ENCODE peak calls at places on chromosomes 2 and 18, in seven cellular contexts. One of them, this sample, is unnamed.
A peak's percentile ranks its signal among the peaks of the same experiment; 100 is the strongest.

GRCh38 chr2:195674491-195675226 is 17.6 kb downstream of the SLC39A10 start:
- DNase-seq in AG10803: peak; percentile 9
- DNase-seq in foreskin keratinocyte: peak; percentile 58
- DNase-seq in stimulated activated CD4-positive, alpha-beta T cell treated with anti-CD3 and anti-CD28 coated beads, Interleukin-2, amount 100 ng/mL, for 48 hours: no peak
- DNase-seq in astrocyte of the spinal cord: peak; percentile 37
- DNase-seq in GM20000: no peak
- DNase-seq in fibroblast of the aortic adventitia: peak; percentile 18
- DNase-seq in this sample: no peak

GRCh38 chr2:237874585-237875161 is 15.2 kb downstream of the RAMP1 start:
- DNase-seq in AG10803: peak; percentile 68
- DNase-seq in foreskin keratinocyte: peak; percentile 83
- DNase-seq in stimulated activated CD4-positive, alpha-beta T cell treated with anti-CD3 and anti-CD28 coated beads, Interleukin-2, amount 100 ng/mL, for 48 hours: no peak
- DNase-seq in astrocyte of the spinal cord: peak; percentile 80
- DNase-seq in GM20000: peak; percentile 26
- DNase-seq in fibroblast of the aortic adventitia: peak; percentile 58
- DNase-seq in this sample: no peak

GRCh38 chr2:236178921-236179652 is 10.9 kb upstream of the GBX2 start:
- DNase-seq in AG10803: no peak
- DNase-seq in foreskin keratinocyte: no peak
- DNase-seq in stimulated activated CD4-positive, alpha-beta T cell treated with anti-CD3 and anti-CD28 coated beads, Interleukin-2, amount 100 ng/mL, for 48 hours: no peak
- DNase-seq in astrocyte of the spinal cord: no peak
- DNase-seq in GM20000: peak; percentile 40
- DNase-seq in fibroblast of the aortic adventitia: no peak
- DNase-seq in this sample: no peak

GRCh38 chr2:101829018-101829396 is 131.5 kb downstream of the MAP4K4 start:
- DNase-seq in AG10803: no peak
- DNase-seq in foreskin keratinocyte: no peak
- DNase-seq in stimulated activated CD4-positive, alpha-beta T cell treated with anti-CD3 and anti-CD28 coated beads, Interleukin-2, amount 100 ng/mL, for 48 hours: no peak
- DNase-seq in astrocyte of the spinal cord: no peak
- DNase-seq in GM20000: no peak
- DNase-seq in fibroblast of the aortic adventitia: no peak
- DNase-seq in this sample: no peak

GRCh38 chr18:46169464-46169941 is 65.3 kb downstream of the HAUS1 start:
- DNase-seq in AG10803: peak; percentile 73
- DNase-seq in foreskin keratinocyte: peak; percentile 61
- DNase-seq in stimulated activated CD4-positive, alpha-beta T cell treated with anti-CD3 and anti-CD28 coated beads, Interleukin-2, amount 100 ng/mL, for 48 hours: no peak
- DNase-seq in astrocyte of the spinal cord: peak; percentile 78
- DNase-seq in GM20000: no peak
- DNase-seq in fibroblast of the aortic adventitia: peak; percentile 77
- DNase-seq in this sample: peak; percentile 58

GRCh38 chr2:56199492-56199891 is 15.7 kb downstream of the CCDC85A start:
- DNase-seq in AG10803: peak; percentile 88
- DNase-seq in foreskin keratinocyte: peak; percentile 65
- DNase-seq in stimulated activated CD4-positive, alpha-beta T cell treated with anti-CD3 and anti-CD28 coated beads, Interleukin-2, amount 100 ng/mL, for 48 hours: no peak
- DNase-seq in astrocyte of the spinal cord: peak; percentile 50
- DNase-seq in GM20000: no peak
- DNase-seq in fibroblast of the aortic adventitia: peak; percentile 86
- DNase-seq in this sample: no peak

GRCh38 chr2:10317646-10318045 is 14.9 kb downstream of the HPCAL1 start:
- DNase-seq in AG10803: no peak
- DNase-seq in foreskin keratinocyte: no peak
- DNase-seq in stimulated activated CD4-positive, alpha-beta T cell treated with anti-CD3 and anti-CD28 coated beads, Interleukin-2, amount 100 ng/mL, for 48 hours: no peak
- DNase-seq in astrocyte of the spinal cord: no peak
- DNase-seq in GM20000: no peak
- DNase-seq in fibroblast of the aortic adventitia: no peak
- DNase-seq in this sample: no peak

GRCh38 chr18:78816114-78816513 is 163.5 kb upstream of the SALL3 start:
- DNase-seq in AG10803: no peak
- DNase-seq in foreskin keratinocyte: no peak
- DNase-seq in stimulated activated CD4-positive, alpha-beta T cell treated with anti-CD3 and anti-CD28 coated beads, Interleukin-2, amount 100 ng/mL, for 48 hours: no peak
- DNase-seq in astrocyte of the spinal cord: no peak
- DNase-seq in GM20000: no peak
- DNase-seq in fibroblast of the aortic adventitia: no peak
- DNase-seq in this sample: no peak

GRCh38 chr2:17539993-17540812 is at the start of gene VSNL1:
- DNase-seq in AG10803: peak; percentile 32
- DNase-seq in foreskin keratinocyte: peak; percentile 92
- DNase-seq in stimulated activated CD4-positive, alpha-beta T cell treated with anti-CD3 and anti-CD28 coated beads, Interleukin-2, amount 100 ng/mL, for 48 hours: no peak
- DNase-seq in astrocyte of the spinal cord: peak; percentile 94
- DNase-seq in GM20000: peak; percentile 12
- DNase-seq in fibroblast of the aortic adventitia: peak; percentile 77
- DNase-seq in this sample: peak; percentile 98

GRCh38 chr2:46683541-46683940 is 204.2 kb downstream of the TMEM247 start:
- DNase-seq in AG10803: no peak
- DNase-seq in foreskin keratinocyte: no peak
- DNase-seq in stimulated activated CD4-positive, alpha-beta T cell treated with anti-CD3 and anti-CD28 coated beads, Interleukin-2, amount 100 ng/mL, for 48 hours: no peak
- DNase-seq in astrocyte of the spinal cord: no peak
- DNase-seq in GM20000: no peak
- DNase-seq in fibroblast of the aortic adventitia: no peak
- DNase-seq in this sample: no peak

GRCh38 chr2:103103678-103104077 is 341.8 kb downstream of the TMEM182 start:
- DNase-seq in AG10803: no peak
- DNase-seq in foreskin keratinocyte: no peak
- DNase-seq in stimulated activated CD4-positive, alpha-beta T cell treated with anti-CD3 and anti-CD28 coated beads, Interleukin-2, amount 100 ng/mL, for 48 hours: no peak
- DNase-seq in astrocyte of the spinal cord: no peak
- DNase-seq in GM20000: no peak
- DNase-seq in fibroblast of the aortic adventitia: no peak
- DNase-seq in this sample: no peak

GRCh38 chr2:7911196-7911595 is 770.7 kb upstream of the ID2 start:
- DNase-seq in AG10803: no peak
- DNase-seq in foreskin keratinocyte: no peak
- DNase-seq in stimulated activated CD4-positive, alpha-beta T cell treated with anti-CD3 and anti-CD28 coated beads, Interleukin-2, amount 100 ng/mL, for 48 hours: no peak
- DNase-seq in astrocyte of the spinal cord: no peak
- DNase-seq in GM20000: no peak
- DNase-seq in fibroblast of the aortic adventitia: no peak
- DNase-seq in this sample: no peak

GRCh38 chr18:11393486-11393885 is 215.9 kb upstream of the SLC35G4 start:
- DNase-seq in AG10803: no peak
- DNase-seq in foreskin keratinocyte: peak; percentile 1
- DNase-seq in stimulated activated CD4-positive, alpha-beta T cell treated with anti-CD3 and anti-CD28 coated beads, Interleukin-2, amount 100 ng/mL, for 48 hours: no peak
- DNase-seq in astrocyte of the spinal cord: no peak
- DNase-seq in GM20000: no peak
- DNase-seq in fibroblast of the aortic adventitia: peak; percentile 50
- DNase-seq in this sample: no peak

GRCh38 chr2:8451273-8451672 is 230.6 kb upstream of the ID2 start:
- DNase-seq in AG10803: no peak
- DNase-seq in foreskin keratinocyte: no peak
- DNase-seq in stimulated activated CD4-positive, alpha-beta T cell treated with anti-CD3 and anti-CD28 coated beads, Interleukin-2, amount 100 ng/mL, for 48 hours: no peak
- DNase-seq in astrocyte of the spinal cord: no peak
- DNase-seq in GM20000: no peak
- DNase-seq in fibroblast of the aortic adventitia: no peak
- DNase-seq in this sample: no peak

GRCh38 chr2:178553047-178553446 is 72.8 kb downstream of the PLEKHA3 start:
- DNase-seq in AG10803: peak; percentile 86
- DNase-seq in foreskin keratinocyte: peak; percentile 82
- DNase-seq in stimulated activated CD4-positive, alpha-beta T cell treated with anti-CD3 and anti-CD28 coated beads, Interleukin-2, amount 100 ng/mL, for 48 hours: no peak
- DNase-seq in astrocyte of the spinal cord: peak; percentile 83
- DNase-seq in GM20000: no peak
- DNase-seq in fibroblast of the aortic adventitia: peak; percentile 80
- DNase-seq in this sample: no peak

GRCh38 chr2:37809525-37809924 is 115.6 kb upstream of the RMDN2 start:
- DNase-seq in AG10803: peak; percentile 61
- DNase-seq in foreskin keratinocyte: peak; percentile 41
- DNase-seq in stimulated activated CD4-positive, alpha-beta T cell treated with anti-CD3 and anti-CD28 coated beads, Interleukin-2, amount 100 ng/mL, for 48 hours: no peak
- DNase-seq in astrocyte of the spinal cord: peak; percentile 77
- DNase-seq in GM20000: no peak
- DNase-seq in fibroblast of the aortic adventitia: peak; percentile 86
- DNase-seq in this sample: no peak